ENCODE peak calls at places on chromosomes 12 and 14, in seven cellular contexts. V, K, S, T, L, J and A are unnamed samples.

GRCh38 chr12:62684586-62685295 is 218.1 kb downstream of the MON2 start:
- DNase-seq in V (no peak), K (no peak), S (peak; percentile 91), T (no peak), L (no peak), J (no peak), A (no peak)

GRCh38 chr12:12903642-12904609 is 12.6 kb downstream of the GPRC5A start:
- DNase-seq in V (no peak), K (no peak), S (no peak), T (no peak), L (no peak), J (peak; percentile 25), A (no peak)

GRCh38 chr14:89067293-89067972 is 243.0 kb downstream of the TTC8 start:
- DNase-seq in V (no peak), K (no peak), S (no peak), T (no peak), L (no peak), J (no peak), A (no peak)

GRCh38 chr14:93175492-93175891 is 9.2 kb downstream of the MOAP1 start:
- DNase-seq in V (no peak), K (no peak), S (no peak), T (no peak), L (no peak), J (no peak), A (no peak)

GRCh38 chr14:103629503-103630121 is 601 bp downstream of the KLC1 start:
- DNase-seq in V (peak; percentile 71), K (no peak), S (no peak), T (peak; percentile 23), L (peak; percentile 10), J (peak; percentile 28), A (peak; percentile 67)

GRCh38 chr14:91975763-91976162 is 28.3 kb upstream of the FBLN5 start:
- DNase-seq in V (no peak), K (no peak), S (no peak), T (no peak), L (no peak), J (no peak), A (no peak)

GRCh38 chr12:123118397-123118945 is 32.4 kb downstream of the PITPNM2 start:
- DNase-seq in V (no peak), K (no peak), S (no peak), T (no peak), L (no peak), J (no peak), A (no peak)

GRCh38 chr12:6647083-6647604 is at the start of gene ACRBP:
- DNase-seq in V (no peak), K (peak; percentile 29), S (peak; percentile 60), T (no peak), L (no peak), J (no peak), A (no peak)

GRCh38 chr12:4041191-4041885 is 168.1 kb upstream of the PARP11 start:
- DNase-seq in V (no peak), K (no peak), S (no peak), T (no peak), L (no peak), J (no peak), A (no peak)

GRCh38 chr12:61654698-61655097 is 605.5 kb upstream of the USP15 start:
- DNase-seq in V (no peak), K (no peak), S (peak; percentile 4), T (no peak), L (no peak), J (peak; percentile 45), A (no peak)

GRCh38 chr12:49783917-49784676 is 42.7 kb downstream of the TMBIM6 start:
- DNase-seq in V (no peak), K (peak; percentile 90), S (peak; percentile 91), T (no peak), L (no peak), J (no peak), A (no peak)

GRCh38 chr12:55822228-55822627 is 4.4 kb downstream of the ORMDL2 start:
- DNase-seq in V (no peak), K (no peak), S (no peak), T (no peak), L (no peak), J (peak; percentile 21), A (no peak)

GRCh38 chr12:89247541-89247942 is 104.8 kb downstream of the DUSP6 start:
- DNase-seq in V (no peak), K (no peak), S (peak; percentile 41), T (no peak), L (no peak), J (peak; percentile 50), A (no peak)

GRCh38 chr12:124455336-124455735 is 112.1 kb downstream of the NCOR2 start:
- DNase-seq in V (no peak), K (no peak), S (no peak), T (no peak), L (no peak), J (no peak), A (no peak)